ENCODE peak calls at places on chromosome 15, in seven cellular contexts. One of them, this sample, is unnamed.

GRCh38 chr15:89926158-89926557 is 13.4 kb upstream of the ARPIN start:
- DNase-seq in skeletal muscle cell: no peak
- DNase-seq in body of pancreas: peak; percentile 67
- DNase-seq in brain pericyte: no peak
- DNase-seq in AG09309: peak; percentile 40
- DNase-seq in smooth muscle cell of the brain vasculature: no peak
- DNase-seq in NCI-H1694: no peak
- DNase-seq in this sample: no peak

GRCh38 chr15:74827632-74828031 is 1.2 kb downstream of the CPLX3 start:
- DNase-seq in AG09309: no peak
- DNase-seq in body of pancreas: no peak
- DNase-seq in skeletal muscle cell: no peak
- DNase-seq in NCI-H1694: no peak
- DNase-seq in smooth muscle cell of the brain vasculature: no peak
- DNase-seq in brain pericyte: no peak
- DNase-seq in this sample: no peak

GRCh38 chr15:89372069-89373033 is 37.7 kb upstream of the POLG start:
- DNase-seq in body of pancreas: no peak
- DNase-seq in skeletal muscle cell: no peak
- DNase-seq in smooth muscle cell of the brain vasculature: no peak
- DNase-seq in NCI-H1694: no peak
- DNase-seq in AG09309: no peak
- DNase-seq in brain pericyte: no peak
- DNase-seq in this sample: no peak

GRCh38 chr15:31262901-31263671 is 63.5 kb upstream of the KLF13 start:
- DNase-seq in skeletal muscle cell: no peak
- DNase-seq in brain pericyte: no peak
- DNase-seq in AG09309: peak; percentile 46
- DNase-seq in body of pancreas: peak; percentile 74
- DNase-seq in smooth muscle cell of the brain vasculature: no peak
- DNase-seq in NCI-H1694: no peak
- DNase-seq in this sample: no peak

GRCh38 chr15:38085931-38086562 is 151.6 kb downstream of the TMCO5A start:
- DNase-seq in smooth muscle cell of the brain vasculature: no peak
- DNase-seq in skeletal muscle cell: no peak
- DNase-seq in NCI-H1694: no peak
- DNase-seq in brain pericyte: no peak
- DNase-seq in AG09309: no peak
- DNase-seq in body of pancreas: no peak
- DNase-seq in this sample: no peak

GRCh38 chr15:91965501-91966180 is 112.1 kb downstream of the SLCO3A1 start:
- DNase-seq in brain pericyte: no peak
- DNase-seq in body of pancreas: no peak
- DNase-seq in AG09309: peak; percentile 63
- DNase-seq in NCI-H1694: no peak
- DNase-seq in skeletal muscle cell: no peak
- DNase-seq in smooth muscle cell of the brain vasculature: no peak
- DNase-seq in this sample: no peak

GRCh38 chr15:89016549-89017041 is 71.7 kb upstream of the ABHD2 start:
- DNase-seq in body of pancreas: no peak
- DNase-seq in NCI-H1694: no peak
- DNase-seq in skeletal muscle cell: peak; percentile 33
- DNase-seq in smooth muscle cell of the brain vasculature: no peak
- DNase-seq in AG09309: no peak
- DNase-seq in brain pericyte: no peak
- DNase-seq in this sample: no peak

GRCh38 chr15:45168751-45169551 is 18.8 kb downstream of the SHF start:
- DNase-seq in AG09309: no peak
- DNase-seq in skeletal muscle cell: no peak
- DNase-seq in smooth muscle cell of the brain vasculature: no peak
- DNase-seq in body of pancreas: no peak
- DNase-seq in NCI-H1694: no peak
- DNase-seq in brain pericyte: no peak
- DNase-seq in this sample: peak; percentile 88

GRCh38 chr15:98657721-98658120 is 9.4 kb downstream of the IGF1R start:
- DNase-seq in NCI-H1694: no peak
- DNase-seq in AG09309: no peak
- DNase-seq in skeletal muscle cell: no peak
- DNase-seq in body of pancreas: no peak
- DNase-seq in smooth muscle cell of the brain vasculature: no peak
- DNase-seq in brain pericyte: no peak
- DNase-seq in this sample: no peak

GRCh38 chr15:77224352-77224751 is 153.4 kb upstream of the TSPAN3 start:
- DNase-seq in body of pancreas: no peak
- DNase-seq in NCI-H1694: no peak
- DNase-seq in smooth muscle cell of the brain vasculature: no peak
- DNase-seq in AG09309: no peak
- DNase-seq in skeletal muscle cell: no peak
- DNase-seq in brain pericyte: no peak
- DNase-seq in this sample: no peak

GRCh38 chr15:92051726-92052125 is 198.2 kb downstream of the SLCO3A1 start:
- DNase-seq in smooth muscle cell of the brain vasculature: no peak
- DNase-seq in skeletal muscle cell: no peak
- DNase-seq in body of pancreas: no peak
- DNase-seq in AG09309: no peak
- DNase-seq in brain pericyte: no peak
- DNase-seq in NCI-H1694: no peak
- DNase-seq in this sample: no peak

GRCh38 chr15:63528138-63528659 is 23.8 kb downstream of the USP3 start:
- DNase-seq in NCI-H1694: no peak
- DNase-seq in skeletal muscle cell: no peak
- DNase-seq in brain pericyte: no peak
- DNase-seq in AG09309: no peak
- DNase-seq in body of pancreas: no peak
- DNase-seq in smooth muscle cell of the brain vasculature: no peak
- DNase-seq in this sample: no peak

GRCh38 chr15:78638658-78639314 is 2.2 kb downstream of the CHRNB4 start:
- DNase-seq in brain pericyte: no peak
- DNase-seq in smooth muscle cell of the brain vasculature: peak; percentile 15
- DNase-seq in NCI-H1694: peak; percentile 85
- DNase-seq in body of pancreas: peak; percentile 63
- DNase-seq in skeletal muscle cell: no peak
- DNase-seq in AG09309: no peak
- DNase-seq in this sample: peak; percentile 75

GRCh38 chr15:89652131-89652530 is 3.1 kb downstream of the KIF7 start:
- DNase-seq in AG09309: no peak
- DNase-seq in smooth muscle cell of the brain vasculature: no peak
- DNase-seq in NCI-H1694: no peak
- DNase-seq in skeletal muscle cell: no peak
- DNase-seq in brain pericyte: no peak
- DNase-seq in body of pancreas: no peak
- DNase-seq in this sample: no peak

GRCh38 chr15:62063851-62064635 is 2.7 kb upstream of the C2CD4A start:
- DNase-seq in skeletal muscle cell: no peak
- DNase-seq in body of pancreas: peak; percentile 30
- DNase-seq in AG09309: no peak
- DNase-seq in brain pericyte: no peak
- DNase-seq in smooth muscle cell of the brain vasculature: no peak
- DNase-seq in NCI-H1694: no peak
- DNase-seq in this sample: no peak

GRCh38 chr15:41501191-41501917 is 7.7 kb downstream of the ITPKA start:
- DNase-seq in body of pancreas: no peak
- DNase-seq in brain pericyte: no peak
- DNase-seq in skeletal muscle cell: no peak
- DNase-seq in NCI-H1694: no peak
- DNase-seq in AG09309: no peak
- DNase-seq in smooth muscle cell of the brain vasculature: no peak
- DNase-seq in this sample: no peak

GRCh38 chr15:70437089-70437488 is 326.3 kb downstream of the UACA start:
- DNase-seq in smooth muscle cell of the brain vasculature: no peak
- DNase-seq in body of pancreas: no peak
- DNase-seq in NCI-H1694: no peak
- DNase-seq in AG09309: no peak
- DNase-seq in skeletal muscle cell: no peak
- DNase-seq in brain pericyte: no peak
- DNase-seq in this sample: no peak

GRCh38 chr15:64697911-64698369 is 77.4 kb downstream of the RBPMS2 start:
- DNase-seq in NCI-H1694: no peak
- DNase-seq in skeletal muscle cell: no peak
- DNase-seq in brain pericyte: no peak
- DNase-seq in body of pancreas: no peak
- DNase-seq in smooth muscle cell of the brain vasculature: no peak
- DNase-seq in AG09309: no peak
- DNase-seq in this sample: no peak

GRCh38 chr15:32870240-32871033 is 152.6 kb downstream of the GREM1 start:
- DNase-seq in brain pericyte: peak; percentile 83
- DNase-seq in smooth muscle cell of the brain vasculature: no peak
- DNase-seq in NCI-H1694: no peak
- DNase-seq in AG09309: peak; percentile 99
- DNase-seq in skeletal muscle cell: peak; percentile 91
- DNase-seq in body of pancreas: no peak
- DNase-seq in this sample: peak; percentile 14

GRCh38 chr15:48556159-48556897 is 89.2 kb downstream of the FBN1 start:
- DNase-seq in NCI-H1694: no peak
- DNase-seq in brain pericyte: no peak
- DNase-seq in smooth muscle cell of the brain vasculature: no peak
- DNase-seq in body of pancreas: no peak
- DNase-seq in skeletal muscle cell: no peak
- DNase-seq in AG09309: no peak
- DNase-seq in this sample: no peak

GRCh38 chr15:80850941-80851451 is 71.8 kb downstream of the CEMIP start:
- DNase-seq in brain pericyte: no peak
- DNase-seq in body of pancreas: no peak
- DNase-seq in NCI-H1694: no peak
- DNase-seq in AG09309: no peak
- DNase-seq in skeletal muscle cell: no peak
- DNase-seq in smooth muscle cell of the brain vasculature: no peak
- DNase-seq in this sample: no peak

GRCh38 chr15:73950479-73951043 is 24.3 kb downstream of the LOXL1 start:
- DNase-seq in NCI-H1694: peak; percentile 21
- DNase-seq in brain pericyte: no peak
- DNase-seq in AG09309: no peak
- DNase-seq in skeletal muscle cell: no peak
- DNase-seq in body of pancreas: peak; percentile 23
- DNase-seq in smooth muscle cell of the brain vasculature: no peak
- DNase-seq in this sample: no peak

GRCh38 chr15:91872356-91873132 is 19.0 kb downstream of the SLCO3A1 start:
- DNase-seq in brain pericyte: no peak
- DNase-seq in skeletal muscle cell: no peak
- DNase-seq in NCI-H1694: no peak
- DNase-seq in AG09309: no peak
- DNase-seq in smooth muscle cell of the brain vasculature: no peak
- DNase-seq in body of pancreas: peak; percentile 57
- DNase-seq in this sample: no peak

GRCh38 chr15:47356297-47356696 is 361.0 kb upstream of the SEMA6D start:
- DNase-seq in brain pericyte: no peak
- DNase-seq in skeletal muscle cell: no peak
- DNase-seq in body of pancreas: no peak
- DNase-seq in NCI-H1694: no peak
- DNase-seq in smooth muscle cell of the brain vasculature: no peak
- DNase-seq in AG09309: no peak
- DNase-seq in this sample: no peak

GRCh38 chr15:89654311-89654761 is 931 bp downstream of the KIF7 start:
- DNase-seq in skeletal muscle cell: no peak
- DNase-seq in smooth muscle cell of the brain vasculature: no peak
- DNase-seq in NCI-H1694: no peak
- DNase-seq in brain pericyte: no peak
- DNase-seq in AG09309: peak; percentile 13
- DNase-seq in body of pancreas: no peak
- DNase-seq in this sample: no peak

GRCh38 chr15:27835233-27835939 is 263.7 kb downstream of the OCA2 start:
- DNase-seq in skeletal muscle cell: no peak
- DNase-seq in body of pancreas: no peak
- DNase-seq in smooth muscle cell of the brain vasculature: no peak
- DNase-seq in AG09309: no peak
- DNase-seq in NCI-H1694: no peak
- DNase-seq in brain pericyte: no peak
- DNase-seq in this sample: no peak

GRCh38 chr15:61654004-61654740 is 406.1 kb downstream of the VPS13C start:
- DNase-seq in skeletal muscle cell: no peak
- DNase-seq in brain pericyte: no peak
- DNase-seq in NCI-H1694: no peak
- DNase-seq in AG09309: no peak
- DNase-seq in body of pancreas: no peak
- DNase-seq in smooth muscle cell of the brain vasculature: no peak
- DNase-seq in this sample: no peak

GRCh38 chr15:67190813-67191212 is 63.6 kb downstream of the AAGAB start:
- DNase-seq in body of pancreas: no peak
- DNase-seq in skeletal muscle cell: no peak
- DNase-seq in AG09309: no peak
- DNase-seq in brain pericyte: no peak
- DNase-seq in smooth muscle cell of the brain vasculature: no peak
- DNase-seq in NCI-H1694: no peak
- DNase-seq in this sample: no peak

GRCh38 chr15:81373996-81374395 is at the start of gene TMC3:
- DNase-seq in AG09309: no peak
- DNase-seq in smooth muscle cell of the brain vasculature: no peak
- DNase-seq in skeletal muscle cell: no peak
- DNase-seq in brain pericyte: no peak
- DNase-seq in body of pancreas: no peak
- DNase-seq in NCI-H1694: no peak
- DNase-seq in this sample: no peak

GRCh38 chr15:89383635-89384604 is 49.3 kb upstream of the POLG start:
- DNase-seq in brain pericyte: no peak
- DNase-seq in NCI-H1694: peak; percentile 61
- DNase-seq in skeletal muscle cell: peak; percentile 6
- DNase-seq in smooth muscle cell of the brain vasculature: peak; percentile 10
- DNase-seq in AG09309: no peak
- DNase-seq in body of pancreas: no peak
- DNase-seq in this sample: peak; percentile 55

GRCh38 chr15:38531509-38531908 is 33.1 kb downstream of the RASGRP1 start:
- DNase-seq in body of pancreas: no peak
- DNase-seq in NCI-H1694: no peak
- DNase-seq in smooth muscle cell of the brain vasculature: no peak
- DNase-seq in brain pericyte: no peak
- DNase-seq in AG09309: peak; percentile 32
- DNase-seq in skeletal muscle cell: no peak
- DNase-seq in this sample: no peak

GRCh38 chr15:85691350-85692240 is 103.1 kb downstream of the KLHL25 start:
- DNase-seq in NCI-H1694: no peak
- DNase-seq in skeletal muscle cell: no peak
- DNase-seq in body of pancreas: no peak
- DNase-seq in smooth muscle cell of the brain vasculature: no peak
- DNase-seq in brain pericyte: no peak
- DNase-seq in AG09309: no peak
- DNase-seq in this sample: no peak

GRCh38 chr15:51090753-51091152 is 4.0 kb downstream of the TNFAIP8L3 start:
- DNase-seq in NCI-H1694: no peak
- DNase-seq in AG09309: no peak
- DNase-seq in skeletal muscle cell: no peak
- DNase-seq in body of pancreas: no peak
- DNase-seq in smooth muscle cell of the brain vasculature: no peak
- DNase-seq in brain pericyte: no peak
- DNase-seq in this sample: no peak

GRCh38 chr15:72077950-72078349 is 40.0 kb downstream of the MYO9A start:
- DNase-seq in skeletal muscle cell: no peak
- DNase-seq in brain pericyte: no peak
- DNase-seq in body of pancreas: no peak
- DNase-seq in NCI-H1694: no peak
- DNase-seq in AG09309: no peak
- DNase-seq in smooth muscle cell of the brain vasculature: no peak
- DNase-seq in this sample: no peak

GRCh38 chr15:70311821-70312220 is 214.1 kb upstream of the TLE3 start:
- DNase-seq in body of pancreas: no peak
- DNase-seq in smooth muscle cell of the brain vasculature: no peak
- DNase-seq in AG09309: no peak
- DNase-seq in skeletal muscle cell: no peak
- DNase-seq in NCI-H1694: no peak
- DNase-seq in brain pericyte: no peak
- DNase-seq in this sample: no peak

GRCh38 chr15:51224428-51224827 is 114.0 kb downstream of the CYP19A1 start:
- DNase-seq in body of pancreas: no peak
- DNase-seq in smooth muscle cell of the brain vasculature: no peak
- DNase-seq in brain pericyte: no peak
- DNase-seq in NCI-H1694: no peak
- DNase-seq in AG09309: no peak
- DNase-seq in skeletal muscle cell: peak; percentile 66
- DNase-seq in this sample: no peak

This sample was measured in K562.